ENCODE peak calls at places on chromosomes 7 and 10, in eight cellular contexts. One of them, this sample, is unnamed.

GRCh38 chr7:117458977-117459583 is 20.7 kb upstream of the CFTR start:
- DNase-seq in anterior cingulate cortex: no peak
- DNase-seq in neural crest cell: no peak
- DNase-seq in Right ventricle myocardium superior: no peak
- DNase-seq in AG04450: no peak
- DNase-seq in NAMALWA: peak
- DNase-seq in occipital lobe: no peak
- DNase-seq in RCC 7860: peak
- DNase-seq in this sample: no peak

GRCh38 chr10:91296471-91296870 is 76.0 kb downstream of the PCGF5 start:
- DNase-seq in anterior cingulate cortex: no peak
- DNase-seq in neural crest cell: no peak
- DNase-seq in Right ventricle myocardium superior: no peak
- DNase-seq in AG04450: no peak
- DNase-seq in NAMALWA: peak
- DNase-seq in occipital lobe: no peak
- DNase-seq in RCC 7860: peak
- DNase-seq in this sample: no peak

GRCh38 chr10:44874176-44874575 is 37.0 kb upstream of the TMEM72 start:
- DNase-seq in anterior cingulate cortex: no peak
- DNase-seq in neural crest cell: no peak
- DNase-seq in Right ventricle myocardium superior: no peak
- DNase-seq in AG04450: no peak
- DNase-seq in NAMALWA: no peak
- DNase-seq in occipital lobe: no peak
- DNase-seq in RCC 7860: no peak
- DNase-seq in this sample: no peak

GRCh38 chr10:103786020-103786419 is 69.4 kb downstream of the SH3PXD2A start:
- DNase-seq in anterior cingulate cortex: no peak
- DNase-seq in neural crest cell: no peak
- DNase-seq in Right ventricle myocardium superior: no peak
- DNase-seq in AG04450: no peak
- DNase-seq in NAMALWA: no peak
- DNase-seq in occipital lobe: no peak
- DNase-seq in RCC 7860: no peak
- DNase-seq in this sample: no peak

GRCh38 chr7:119994928-119995327 is 278.0 kb upstream of the KCND2 start:
- DNase-seq in anterior cingulate cortex: no peak
- DNase-seq in neural crest cell: no peak
- DNase-seq in Right ventricle myocardium superior: no peak
- DNase-seq in AG04450: no peak
- DNase-seq in NAMALWA: no peak
- DNase-seq in occipital lobe: no peak
- DNase-seq in RCC 7860: no peak
- DNase-seq in this sample: no peak

GRCh38 chr7:50751136-50751535 is 31.6 kb downstream of the GRB10 start:
- DNase-seq in anterior cingulate cortex: no peak
- DNase-seq in neural crest cell: no peak
- DNase-seq in Right ventricle myocardium superior: no peak
- DNase-seq in AG04450: no peak
- DNase-seq in NAMALWA: no peak
- DNase-seq in occipital lobe: no peak
- DNase-seq in RCC 7860: no peak
- DNase-seq in this sample: no peak

GRCh38 chr7:3968234-3968633 is 667.2 kb downstream of the SDK1 start:
- DNase-seq in anterior cingulate cortex: no peak
- DNase-seq in neural crest cell: no peak
- DNase-seq in Right ventricle myocardium superior: no peak
- DNase-seq in AG04450: no peak
- DNase-seq in NAMALWA: no peak
- DNase-seq in occipital lobe: no peak
- DNase-seq in RCC 7860: no peak
- DNase-seq in this sample: no peak

GRCh38 chr10:86068532-86069337 is 297.9 kb downstream of the GRID1 start:
- DNase-seq in anterior cingulate cortex: no peak
- DNase-seq in neural crest cell: no peak
- DNase-seq in Right ventricle myocardium superior: no peak
- DNase-seq in AG04450: no peak
- DNase-seq in NAMALWA: no peak
- DNase-seq in occipital lobe: no peak
- DNase-seq in RCC 7860: no peak
- DNase-seq in this sample: no peak

GRCh38 chr7:70512144-70512543 is 619.8 kb upstream of the GALNT17 start:
- DNase-seq in anterior cingulate cortex: no peak
- DNase-seq in neural crest cell: no peak
- DNase-seq in Right ventricle myocardium superior: no peak
- DNase-seq in AG04450: no peak
- DNase-seq in NAMALWA: no peak
- DNase-seq in occipital lobe: no peak
- DNase-seq in RCC 7860: no peak
- DNase-seq in this sample: no peak

GRCh38 chr10:132457328-132458070 is 60.5 kb downstream of the PWWP2B start:
- DNase-seq in anterior cingulate cortex: no peak
- DNase-seq in neural crest cell: no peak
- DNase-seq in Right ventricle myocardium superior: peak
- DNase-seq in AG04450: no peak
- DNase-seq in NAMALWA: peak
- DNase-seq in occipital lobe: no peak
- DNase-seq in RCC 7860: no peak
- DNase-seq in this sample: no peak

GRCh38 chr7:881441-882234 is 5.3 kb downstream of the GET4 start:
- DNase-seq in anterior cingulate cortex: no peak
- DNase-seq in neural crest cell: no peak
- DNase-seq in Right ventricle myocardium superior: peak
- DNase-seq in AG04450: no peak
- DNase-seq in NAMALWA: no peak
- DNase-seq in occipital lobe: no peak
- DNase-seq in RCC 7860: no peak
- DNase-seq in this sample: no peak

GRCh38 chr10:97718659-97719142 is 5.2 kb downstream of the MARVELD1 start:
- DNase-seq in anterior cingulate cortex: no peak
- DNase-seq in neural crest cell: no peak
- DNase-seq in Right ventricle myocardium superior: no peak
- DNase-seq in AG04450: no peak
- DNase-seq in NAMALWA: no peak
- DNase-seq in occipital lobe: no peak
- DNase-seq in RCC 7860: no peak
- DNase-seq in this sample: no peak

GRCh38 chr10:28849309-28849708 is 172.0 kb downstream of the BAMBI start:
- DNase-seq in anterior cingulate cortex: no peak
- DNase-seq in neural crest cell: no peak
- DNase-seq in Right ventricle myocardium superior: no peak
- DNase-seq in AG04450: no peak
- DNase-seq in NAMALWA: no peak
- DNase-seq in occipital lobe: no peak
- DNase-seq in RCC 7860: no peak
- DNase-seq in this sample: no peak

GRCh38 chr10:132497083-132497680 is 40.4 kb upstream of the INPP5A start:
- DNase-seq in anterior cingulate cortex: no peak
- DNase-seq in neural crest cell: no peak
- DNase-seq in Right ventricle myocardium superior: peak
- DNase-seq in AG04450: no peak
- DNase-seq in NAMALWA: no peak
- DNase-seq in occipital lobe: no peak
- DNase-seq in RCC 7860: no peak
- DNase-seq in this sample: no peak

GRCh38 chr10:121243003-121243898 is 355.0 kb downstream of the FGFR2 start:
- DNase-seq in anterior cingulate cortex: no peak
- DNase-seq in neural crest cell: no peak
- DNase-seq in Right ventricle myocardium superior: no peak
- DNase-seq in AG04450: no peak
- DNase-seq in NAMALWA: no peak
- DNase-seq in occipital lobe: no peak
- DNase-seq in RCC 7860: no peak
- DNase-seq in this sample: no peak